ENCODE peak calls at places on chromosomes 4 and X, in four cellular contexts. P, Y, X and V are unnamed samples.

GRCh38 chr4:77434299-77435092 is 171.1 kb upstream of the CXCL13 start:
- DNase-seq in P (no peak), Y (no peak), X (no peak), V (no peak)

GRCh38 chr4:159400782-159401712 is 298.2 kb downstream of the RAPGEF2 start:
- DNase-seq in P (no peak), Y (no peak), X (no peak), V (no peak)

GRCh38 chrX:77617206-77617605 is 168.8 kb downstream of the ATRX start:
- DNase-seq in P (no peak), Y (no peak), X (no peak), V (no peak)

GRCh38 chrX:154738013-154738738 is 12.7 kb downstream of the GAB3 start:
- DNase-seq in P (no peak), Y (no peak), X (peak; percentile 85), V (no peak)

GRCh38 chr4:104393649-104394048 is 101.0 kb downstream of the CXXC4 start:
- DNase-seq in P (no peak), Y (no peak), X (peak; percentile 3), V (no peak)

GRCh38 chrX:153635788-153636668 is 11.0 kb upstream of the DUSP9 start:
- DNase-seq in P (no peak), Y (peak; percentile 24), X (no peak), V (no peak)

GRCh38 chr4:147546341-147546740 is 65.4 kb downstream of the EDNRA start:
- DNase-seq in P (no peak), Y (no peak), X (peak; percentile 98), V (no peak)

GRCh38 chr4:41258783-41259182 is 2.1 kb downstream of the UCHL1 start:
- DNase-seq in P (no peak), Y (no peak), X (peak; percentile 81), V (peak; percentile 38)

GRCh38 chr4:146379744-146380143 is 142.0 kb downstream of the SLC10A7 start:
- DNase-seq in P (no peak), Y (no peak), X (peak; percentile 8), V (no peak)

GRCh38 chr4:127141857-127142256 is 490.9 kb upstream of the INTU start:
- DNase-seq in P (no peak), Y (no peak), X (peak; percentile 71), V (no peak)

GRCh38 chrX:120769576-120770341 is 105.9 kb downstream of the CT47B1 start:
- DNase-seq in P (peak; percentile 28), Y (no peak), X (peak; percentile 71), V (peak; percentile 29)

GRCh38 chr4:177879851-177880250 is 437.6 kb upstream of the AGA start:
- DNase-seq in P (no peak), Y (no peak), X (no peak), V (no peak)

GRCh38 chr4:133151681-133152329 is 2.7 kb downstream of the PCDH10 start:
- DNase-seq in P (no peak), Y (no peak), X (peak; percentile 12), V (peak; percentile 59)

GRCh38 chrX:40100141-40100536 is 2.4 kb upstream of the BCOR start:
- DNase-seq in P (no peak), Y (no peak), X (no peak), V (peak; percentile 22)

GRCh38 chr4:127708985-127709384 is 21.2 kb upstream of the SLC25A31 start:
- DNase-seq in P (peak; percentile 83), Y (no peak), X (peak; percentile 76), V (no peak)

GRCh38 chr4:6769984-6770420 is 12.5 kb upstream of the KIAA0232 start:
- DNase-seq in P (no peak), Y (no peak), X (no peak), V (no peak)

GRCh38 chr4:147361726-147362125 is 119.2 kb upstream of the EDNRA start:
- DNase-seq in P (no peak), Y (no peak), X (peak; percentile 98), V (no peak)

GRCh38 chrX:141619336-141619735 is 29.8 kb downstream of the SPANXA2 start:
- DNase-seq in P (no peak), Y (no peak), X (no peak), V (no peak)